ENCODE peak calls at places on chromosome 12, in six cellular contexts. R is NCI-H82; X is MCF 10A; Q is NCI-H524; S is fibroblast of mammary gland; C is activated T-helper 1 cell treated with anti-CD3 and anti-CD28 coated beads, Interleukin-2, amount 50 U/mL, for 16 hours. Z is an unnamed sample.

GRCh38 chr12:88946377-88946997 is 366.2 kb upstream of the KITLG start:
- DNase-seq in S (peak; percentile 84), Q (no peak), X (peak; percentile 69), R (no peak), C (no peak), Z (no peak)

GRCh38 chr12:89238593-89238992 is 113.7 kb downstream of the DUSP6 start:
- DNase-seq in R (peak; percentile 49), Q (no peak), S (no peak), X (no peak), C (no peak), Z (no peak)

GRCh38 chr12:13173537-13173936 is 23.0 kb upstream of the EMP1 start:
- DNase-seq in S (peak; percentile 98), X (peak; percentile 80), Q (no peak), C (no peak), R (no peak), Z (no peak)

GRCh38 chr12:131851741-131852550 is 23.8 kb downstream of the MMP17 start:
- DNase-seq in C (no peak), X (no peak), Q (no peak), S (no peak), R (no peak), Z (no peak)

GRCh38 chr12:49223590-49224369 is 34.9 kb upstream of the TUBA1A start:
- DNase-seq in C (no peak), X (no peak), Q (peak; percentile 81), R (peak; percentile 98), S (no peak), Z (no peak)

GRCh38 chr12:95017482-95017881 is 14.0 kb upstream of the NDUFA12 start:
- DNase-seq in X (no peak), S (no peak), Q (no peak), C (no peak), R (no peak), Z (no peak)

GRCh38 chr12:100956311-100956852 is 161.8 kb downstream of the ANO4 start:
- DNase-seq in Q (no peak), C (no peak), S (no peak), X (no peak), R (no peak), Z (no peak)

GRCh38 chr12:26696613-26697092 is 136.3 kb downstream of the ITPR2 start:
- DNase-seq in S (no peak), X (peak; percentile 60), R (no peak), Q (no peak), C (no peak), Z (no peak)

GRCh38 chr12:88472775-88473174 is 107.5 kb downstream of the KITLG start:
- DNase-seq in X (peak; percentile 27), Q (no peak), S (peak; percentile 74), C (no peak), R (no peak), Z (no peak)

GRCh38 chr12:106291342-106291741 is 11.2 kb upstream of the TCP11L2 start:
- DNase-seq in R (no peak), X (peak; percentile 62), S (no peak), Q (no peak), C (no peak), Z (no peak)

GRCh38 chr12:97748298-97748697 is 285.7 kb downstream of the RMST start:
- DNase-seq in C (no peak), R (no peak), Q (no peak), S (no peak), X (no peak), Z (no peak)

Z was measured in stimulated activated CD4-positive, alpha-beta T cell treated with anti-CD3 and anti-CD28 coated beads, Interleukin-12 subunit alpha, Interleukin-12 subunit beta, amount 100 ng/mL, for 24 hours.